ENCODE peak calls at places on chromosome 22, in eight cellular contexts. One of them, this sample, is unnamed.

GRCh38 chr22:23383491-23384450 is 196.3 kb downstream of the IGLL1 start:
- DNase-seq in ovary: peak; percentile 78
- DNase-seq in left ventricle myocardium inferior: no peak
- DNase-seq in Peyer's patch: peak; percentile 49
- DNase-seq in uterus: no peak
- DNase-seq in effector memory CD4-positive, alpha-beta T cell: no peak
- DNase-seq in suprapubic skin: no peak
- DNase-seq in neural progenitor cell: peak; percentile 71
- DNase-seq in this sample: no peak

GRCh38 chr22:45418056-45418769 is 4.7 kb downstream of the RIBC2 start:
- DNase-seq in ovary: no peak
- DNase-seq in left ventricle myocardium inferior: no peak
- DNase-seq in Peyer's patch: no peak
- DNase-seq in uterus: no peak
- DNase-seq in effector memory CD4-positive, alpha-beta T cell: no peak
- DNase-seq in suprapubic skin: peak; percentile 78
- DNase-seq in neural progenitor cell: no peak
- DNase-seq in this sample: no peak

GRCh38 chr22:30503551-30503950 is 1.9 kb downstream of the SEC14L4 start:
- DNase-seq in ovary: no peak
- DNase-seq in left ventricle myocardium inferior: no peak
- DNase-seq in Peyer's patch: no peak
- DNase-seq in uterus: no peak
- DNase-seq in effector memory CD4-positive, alpha-beta T cell: no peak
- DNase-seq in suprapubic skin: no peak
- DNase-seq in neural progenitor cell: no peak
- DNase-seq in this sample: no peak

GRCh38 chr22:48445113-48445827 is 1382.4 kb downstream of the BRD1 start:
- DNase-seq in ovary: no peak
- DNase-seq in left ventricle myocardium inferior: no peak
- DNase-seq in Peyer's patch: peak; percentile 29
- DNase-seq in uterus: no peak
- DNase-seq in effector memory CD4-positive, alpha-beta T cell: no peak
- DNase-seq in suprapubic skin: no peak
- DNase-seq in neural progenitor cell: no peak
- DNase-seq in this sample: no peak

GRCh38 chr22:43144949-43145348 is 1.8 kb upstream of the MCAT start:
- DNase-seq in ovary: no peak
- DNase-seq in left ventricle myocardium inferior: no peak
- DNase-seq in Peyer's patch: no peak
- DNase-seq in uterus: no peak
- DNase-seq in effector memory CD4-positive, alpha-beta T cell: no peak
- DNase-seq in suprapubic skin: no peak
- DNase-seq in neural progenitor cell: no peak
- DNase-seq in this sample: no peak

GRCh38 chr22:29069476-29069875 is 3.4 kb upstream of the KREMEN1 start:
- DNase-seq in ovary: no peak
- DNase-seq in left ventricle myocardium inferior: no peak
- DNase-seq in Peyer's patch: no peak
- DNase-seq in uterus: no peak
- DNase-seq in effector memory CD4-positive, alpha-beta T cell: no peak
- DNase-seq in suprapubic skin: no peak
- DNase-seq in neural progenitor cell: no peak
- DNase-seq in this sample: no peak

GRCh38 chr22:23984430-23984829 is 4.5 kb downstream of the GSTT2 start:
- DNase-seq in ovary: no peak
- DNase-seq in left ventricle myocardium inferior: no peak
- DNase-seq in Peyer's patch: no peak
- DNase-seq in uterus: no peak
- DNase-seq in effector memory CD4-positive, alpha-beta T cell: no peak
- DNase-seq in suprapubic skin: no peak
- DNase-seq in neural progenitor cell: no peak
- DNase-seq in this sample: no peak

GRCh38 chr22:46972256-46972655 is 209.8 kb downstream of the TBC1D22A start:
- DNase-seq in ovary: no peak
- DNase-seq in left ventricle myocardium inferior: no peak
- DNase-seq in Peyer's patch: no peak
- DNase-seq in uterus: no peak
- DNase-seq in effector memory CD4-positive, alpha-beta T cell: no peak
- DNase-seq in suprapubic skin: no peak
- DNase-seq in neural progenitor cell: no peak
- DNase-seq in this sample: no peak

GRCh38 chr22:43288378-43288777 is 54.8 kb downstream of the SCUBE1 start:
- DNase-seq in ovary: no peak
- DNase-seq in left ventricle myocardium inferior: no peak
- DNase-seq in Peyer's patch: no peak
- DNase-seq in uterus: no peak
- DNase-seq in effector memory CD4-positive, alpha-beta T cell: no peak
- DNase-seq in suprapubic skin: no peak
- DNase-seq in neural progenitor cell: no peak
- DNase-seq in this sample: no peak

GRCh38 chr22:29470159-29470855 is 9.7 kb upstream of the NEFH start:
- DNase-seq in ovary: no peak
- DNase-seq in left ventricle myocardium inferior: peak; percentile 33
- DNase-seq in Peyer's patch: peak; percentile 76
- DNase-seq in uterus: no peak
- DNase-seq in effector memory CD4-positive, alpha-beta T cell: peak; percentile 27
- DNase-seq in suprapubic skin: no peak
- DNase-seq in neural progenitor cell: peak; percentile 94
- DNase-seq in this sample: peak; percentile 72

GRCh38 chr22:22932512-22932941 is 44.9 kb downstream of the IGLL5 start:
- DNase-seq in ovary: no peak
- DNase-seq in left ventricle myocardium inferior: no peak
- DNase-seq in Peyer's patch: no peak
- DNase-seq in uterus: no peak
- DNase-seq in effector memory CD4-positive, alpha-beta T cell: no peak
- DNase-seq in suprapubic skin: no peak
- DNase-seq in neural progenitor cell: no peak
- DNase-seq in this sample: no peak

GRCh38 chr22:27534720-27535125 is 266.8 kb downstream of the MN1 start:
- DNase-seq in ovary: no peak
- DNase-seq in left ventricle myocardium inferior: no peak
- DNase-seq in Peyer's patch: no peak
- DNase-seq in uterus: no peak
- DNase-seq in effector memory CD4-positive, alpha-beta T cell: no peak
- DNase-seq in suprapubic skin: no peak
- DNase-seq in neural progenitor cell: no peak
- DNase-seq in this sample: no peak

GRCh38 chr22:46086577-46087335 is 63.6 kb upstream of the PPARA start:
- DNase-seq in ovary: no peak
- DNase-seq in left ventricle myocardium inferior: peak; percentile 22
- DNase-seq in Peyer's patch: peak; percentile 43
- DNase-seq in uterus: peak; percentile 48
- DNase-seq in effector memory CD4-positive, alpha-beta T cell: no peak
- DNase-seq in suprapubic skin: peak; percentile 78
- DNase-seq in neural progenitor cell: no peak
- DNase-seq in this sample: no peak

GRCh38 chr22:32917577-32918375 is 116.3 kb downstream of the TIMP3 start:
- DNase-seq in ovary: no peak
- DNase-seq in left ventricle myocardium inferior: peak; percentile 23
- DNase-seq in Peyer's patch: no peak
- DNase-seq in uterus: no peak
- DNase-seq in effector memory CD4-positive, alpha-beta T cell: no peak
- DNase-seq in suprapubic skin: no peak
- DNase-seq in neural progenitor cell: peak; percentile 6
- DNase-seq in this sample: no peak

GRCh38 chr22:21726650-21727049 is 8.9 kb downstream of the YPEL1 start:
- DNase-seq in ovary: no peak
- DNase-seq in left ventricle myocardium inferior: no peak
- DNase-seq in Peyer's patch: no peak
- DNase-seq in uterus: no peak
- DNase-seq in effector memory CD4-positive, alpha-beta T cell: no peak
- DNase-seq in suprapubic skin: no peak
- DNase-seq in neural progenitor cell: peak; percentile 81
- DNase-seq in this sample: no peak

GRCh38 chr22:32883131-32883530 is 81.6 kb downstream of the TIMP3 start:
- DNase-seq in ovary: no peak
- DNase-seq in left ventricle myocardium inferior: no peak
- DNase-seq in Peyer's patch: no peak
- DNase-seq in uterus: no peak
- DNase-seq in effector memory CD4-positive, alpha-beta T cell: no peak
- DNase-seq in suprapubic skin: no peak
- DNase-seq in neural progenitor cell: no peak
- DNase-seq in this sample: no peak

GRCh38 chr22:49662681-49663080 is 165.0 kb downstream of the BRD1 start:
- DNase-seq in ovary: no peak
- DNase-seq in left ventricle myocardium inferior: no peak
- DNase-seq in Peyer's patch: no peak
- DNase-seq in uterus: no peak
- DNase-seq in effector memory CD4-positive, alpha-beta T cell: no peak
- DNase-seq in suprapubic skin: peak; percentile 66
- DNase-seq in neural progenitor cell: no peak
- DNase-seq in this sample: no peak

GRCh38 chr22:45923812-45924211 is 53.1 kb downstream of the WNT7B start:
- DNase-seq in ovary: no peak
- DNase-seq in left ventricle myocardium inferior: no peak
- DNase-seq in Peyer's patch: no peak
- DNase-seq in uterus: no peak
- DNase-seq in effector memory CD4-positive, alpha-beta T cell: no peak
- DNase-seq in suprapubic skin: no peak
- DNase-seq in neural progenitor cell: no peak
- DNase-seq in this sample: no peak

DNA sequence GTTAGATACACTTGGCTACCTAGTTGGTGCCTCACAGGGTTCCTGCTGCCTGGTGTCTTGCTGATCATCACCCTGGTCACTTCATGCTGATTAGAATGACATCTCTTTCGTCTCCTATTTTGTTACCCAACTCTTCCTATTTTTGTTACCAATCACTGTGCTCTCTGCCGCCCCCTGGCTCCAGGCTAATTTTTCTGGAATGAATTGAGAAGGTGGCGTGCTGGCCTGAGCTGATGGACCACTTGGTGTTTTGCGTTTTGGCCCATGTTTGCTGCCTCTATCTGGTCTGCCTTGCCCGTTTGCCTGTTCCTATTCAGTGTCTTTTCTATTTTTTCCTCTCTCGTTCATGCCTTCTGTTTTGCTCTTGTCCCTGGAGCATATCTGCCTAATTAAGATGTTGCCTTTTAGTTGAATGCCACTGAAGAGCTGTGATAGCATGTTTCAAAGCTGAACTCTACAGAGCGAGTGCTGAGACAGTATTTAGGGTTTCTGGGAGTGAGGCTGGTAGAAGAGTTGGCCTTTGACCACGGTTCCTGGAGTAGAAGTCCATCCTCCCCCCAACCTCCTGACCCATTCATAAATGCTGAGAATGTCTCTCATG is 5.9 kb upstream of the ATF4 start:
- DNase-seq in ovary: no peak
- DNase-seq in left ventricle myocardium inferior: peak; percentile 62
- DNase-seq in Peyer's patch: peak; percentile 66
- DNase-seq in uterus: peak; percentile 50
- DNase-seq in effector memory CD4-positive, alpha-beta T cell: no peak
- DNase-seq in suprapubic skin: peak; percentile 86
- DNase-seq in neural progenitor cell: peak; percentile 62
- DNase-seq in this sample: peak; percentile 36
- H3K4me1 ChIP-seq in ovary: peaks cover 4% of the 10 kb centered on the region
- H3K4me1 ChIP-seq in left ventricle myocardium inferior: peaks cover 33% of the 10 kb centered on the region
- H3K4me1 ChIP-seq in Peyer's patch: peaks cover 4% of the 10 kb centered on the region
- H3K4me1 ChIP-seq in uterus: peaks cover 5% of the 10 kb centered on the region
- H3K4me1 ChIP-seq in effector memory CD4-positive, alpha-beta T cell: peaks cover 7% of the 10 kb centered on the region
- H3K4me1 ChIP-seq in suprapubic skin: peaks cover 17% of the 10 kb centered on the region
- H3K4me1 ChIP-seq in neural progenitor cell: peaks cover 4% of the 10 kb centered on the region
- H3K4me1 ChIP-seq in this sample: peaks cover 14% of the 10 kb centered on the region

DNA sequence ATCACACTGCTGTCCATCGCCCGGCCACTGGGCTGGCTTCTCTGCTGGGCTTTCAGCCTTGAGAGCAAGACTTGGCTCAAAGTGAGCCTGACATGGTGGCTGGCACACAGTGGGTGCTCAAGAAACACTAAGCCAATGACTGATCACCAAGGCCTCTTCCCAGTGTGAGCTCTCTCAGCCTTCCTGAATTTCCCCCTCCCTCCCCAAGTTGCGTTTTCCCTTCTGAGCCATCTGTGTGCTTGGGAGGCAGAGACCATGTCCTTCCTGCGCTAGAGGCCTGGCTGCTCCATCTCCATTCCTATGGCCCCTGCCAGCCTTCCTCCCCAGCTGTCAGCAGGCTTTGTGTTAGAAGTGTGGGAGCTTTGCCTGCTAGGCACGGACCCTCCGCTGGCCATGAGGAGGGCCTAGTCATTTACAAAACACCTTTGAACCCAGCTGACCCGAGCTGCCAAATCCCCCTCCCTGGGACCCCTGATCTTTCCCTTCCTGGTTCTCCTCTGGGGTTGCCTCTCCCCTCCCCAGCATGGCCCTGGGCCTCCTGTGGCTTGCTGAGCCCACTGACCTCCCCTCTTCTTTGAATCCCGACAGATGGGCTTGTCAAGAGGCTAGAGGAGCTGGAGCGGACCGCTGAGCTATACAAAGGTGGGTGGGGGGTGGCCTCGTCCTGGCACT is 13.2 kb downstream of the PICK1 start:
- DNase-seq in ovary: no peak
- DNase-seq in left ventricle myocardium inferior: no peak
- DNase-seq in Peyer's patch: no peak
- DNase-seq in uterus: no peak
- DNase-seq in effector memory CD4-positive, alpha-beta T cell: no peak
- DNase-seq in suprapubic skin: peak; percentile 69
- DNase-seq in neural progenitor cell: no peak
- DNase-seq in this sample: no peak
- H3K27ac ChIP-seq in ovary: no peak overlapping the region
- H3K27ac ChIP-seq in left ventricle myocardium inferior: peak overlapping the region; percentile 91
- H3K27ac ChIP-seq in Peyer's patch: no peak overlapping the region
- H3K27ac ChIP-seq in uterus: peak overlapping the region; percentile 66
- H3K27ac ChIP-seq in effector memory CD4-positive, alpha-beta T cell: no peak overlapping the region
- H3K27ac ChIP-seq in suprapubic skin: peak overlapping the region; percentile 17
- H3K27ac ChIP-seq in neural progenitor cell: no peak overlapping the region
- H3K27ac ChIP-seq in this sample: no peak overlapping the region

DNA sequence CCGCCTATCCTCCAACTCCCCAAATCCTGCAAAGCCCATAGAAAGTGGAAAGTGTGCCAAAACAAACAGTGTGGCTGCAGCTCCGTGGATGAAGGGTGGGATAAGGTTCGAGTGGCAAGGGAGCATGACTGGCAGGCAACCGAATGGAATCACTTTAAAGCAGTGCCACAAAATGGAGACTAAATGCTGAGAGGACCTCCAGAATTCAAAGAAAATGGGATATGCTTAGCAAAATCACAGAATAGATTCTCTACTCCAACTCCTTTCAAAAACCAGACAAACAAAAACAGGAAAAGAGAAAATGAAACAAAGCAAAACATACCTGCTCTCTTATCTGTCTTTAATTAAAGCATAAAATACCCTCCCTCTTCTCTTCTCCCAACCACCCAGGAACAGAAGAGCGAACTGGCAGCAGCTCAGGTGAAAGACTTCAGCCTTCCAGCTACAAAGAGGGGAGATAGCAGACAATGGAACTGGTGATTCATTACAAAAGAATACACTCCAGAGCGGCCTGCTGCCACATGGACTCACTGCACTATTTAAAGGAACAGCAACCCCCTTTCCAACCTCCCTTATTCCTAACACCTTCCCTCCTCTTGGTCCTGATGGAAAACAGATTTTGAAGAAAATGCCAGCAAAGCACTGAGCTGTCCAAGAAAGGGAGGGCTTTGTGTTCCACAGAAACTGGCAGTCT is 118.5 kb downstream of the APOL5 start:
- DNase-seq in ovary: peak; percentile 55
- DNase-seq in left ventricle myocardium inferior: peak; percentile 43
- DNase-seq in Peyer's patch: no peak
- DNase-seq in uterus: peak; percentile 74
- DNase-seq in effector memory CD4-positive, alpha-beta T cell: no peak
- DNase-seq in suprapubic skin: no peak
- DNase-seq in neural progenitor cell: peak; percentile 75
- DNase-seq in this sample: no peak
- H3K4me3 ChIP-seq in ovary: peak overlapping the region; percentile 35
- H3K4me3 ChIP-seq in left ventricle myocardium inferior: peak overlapping the region; percentile 59
- H3K4me3 ChIP-seq in Peyer's patch: no peak overlapping the region
- H3K4me3 ChIP-seq in uterus: peak overlapping the region; percentile 35
- H3K4me3 ChIP-seq in effector memory CD4-positive, alpha-beta T cell: no peak overlapping the region
- H3K4me3 ChIP-seq in suprapubic skin: peak overlapping the region; percentile 43
- H3K4me3 ChIP-seq in neural progenitor cell: peak overlapping the region; percentile 45
- H3K4me3 ChIP-seq in this sample: no peak overlapping the region

GRCh38 chr22:26483439-26484359 is at the start of the genes HPS4 and SRRD:
- DNase-seq in ovary: peak; percentile 82
- DNase-seq in left ventricle myocardium inferior: peak; percentile 90
- DNase-seq in Peyer's patch: peak; percentile 96
- DNase-seq in uterus: peak; percentile 82
- DNase-seq in effector memory CD4-positive, alpha-beta T cell: peak; percentile 90
- DNase-seq in suprapubic skin: peak; percentile 94
- DNase-seq in neural progenitor cell: peak; percentile 98
- DNase-seq in this sample: peak; percentile 94
- H3K4me1 ChIP-seq in ovary: peaks cover 14% of the 10 kb centered on the region
- H3K4me1 ChIP-seq in left ventricle myocardium inferior: peaks cover 72% of the 10 kb centered on the region
- H3K4me1 ChIP-seq in Peyer's patch: peaks cover 33% of the 10 kb centered on the region
- H3K4me1 ChIP-seq in uterus: peaks cover 14% of the 10 kb centered on the region
- H3K4me1 ChIP-seq in effector memory CD4-positive, alpha-beta T cell: peaks cover 43% of the 10 kb centered on the region
- H3K4me1 ChIP-seq in suprapubic skin: peaks cover 63% of the 10 kb centered on the region
- H3K4me1 ChIP-seq in neural progenitor cell: peaks cover 25% of the 10 kb centered on the region
- H3K4me1 ChIP-seq in this sample: peaks cover 70% of the 10 kb centered on the region

This sample was measured in CD4-positive, alpha-beta memory T cell.